ENCODE peak calls at places on chromosomes 5 and 9, in seven cellular contexts. M is HS-27A, V is KG1, E is B cell, K is ELR, W is iPS-NIHi11, J is ELF-1. A is an unnamed sample.

GRCh38 chr9:126413470-126414051 is 86.9 kb downstream of the MVB12B start:
- DNase-seq in M (no peak), V (no peak), E (no peak), K (no peak), W (no peak), J (no peak), A (no peak)

GRCh38 chr9:72256912-72257311 is 107.7 kb downstream of the GDA start:
- DNase-seq in M (no peak), V (no peak), E (no peak), K (no peak), W (no peak), J (no peak), A (no peak)

GRCh38 chr5:13218518-13218917 is 726.0 kb downstream of the DNAH5 start:
- DNase-seq in M (peak), V (no peak), E (no peak), K (peak), W (peak), J (peak), A (no peak)

GRCh38 chr9:117412006-117412715 is 2.7 kb downstream of the ASTN2 start:
- DNase-seq in M (no peak), V (no peak), E (no peak), K (no peak), W (no peak), J (peak), A (no peak)

GRCh38 chr5:26034813-26035212 is 1003.6 kb downstream of the CDH9 start:
- DNase-seq in M (no peak), V (no peak), E (no peak), K (no peak), W (no peak), J (no peak), A (no peak)

GRCh38 chr5:180330810-180331646 is 22.1 kb downstream of the GFPT2 start:
- DNase-seq in M (peak), V (no peak), E (no peak), K (peak), W (no peak), J (peak), A (no peak)

GRCh38 chr5:158943057-158943456 is 156.7 kb downstream of the EBF1 start:
- DNase-seq in M (peak), V (no peak), E (no peak), K (peak), W (no peak), J (no peak), A (no peak)

GRCh38 chr5:110477923-110478322 is 248.5 kb downstream of the TMEM232 start:
- DNase-seq in M (peak), V (no peak), E (no peak), K (peak), W (no peak), J (no peak), A (no peak)

GRCh38 chr5:40480392-40480791 is 199.3 kb upstream of the PTGER4 start:
- DNase-seq in M (no peak), V (no peak), E (no peak), K (no peak), W (no peak), J (no peak), A (no peak)

GRCh38 chr9:86287013-86287412 is 4.7 kb upstream of the ISCA1 start:
- DNase-seq in M (no peak), V (no peak), E (no peak), K (peak), W (peak), J (peak), A (no peak)

GRCh38 chr5:82802954-82803353 is 274.2 kb downstream of the TMEM167A start:
- DNase-seq in M (no peak), V (no peak), E (no peak), K (no peak), W (no peak), J (no peak), A (no peak)

GRCh38 chr9:114988962-114989599 is 58.7 kb upstream of the TNFSF8 start:
- DNase-seq in M (no peak), V (no peak), E (no peak), K (peak), W (no peak), J (no peak), A (no peak)

GRCh38 chr9:91004484-91004883 is 202.9 kb downstream of the SYK start:
- DNase-seq in M (no peak), V (no peak), E (no peak), K (no peak), W (no peak), J (no peak), A (no peak)

GRCh38 chr5:74576941-74577456 is 63.5 kb downstream of the ENC1 start:
- DNase-seq in M (no peak), V (no peak), E (peak), K (peak), W (no peak), J (peak), A (no peak)

GRCh38 chr5:52709171-52709925 is 78.4 kb upstream of the ITGA1 start:
- DNase-seq in M (no peak), V (no peak), E (no peak), K (peak), W (no peak), J (no peak), A (peak)

GRCh38 chr9:129669141-129669718 is 3.8 kb downstream of the PRRX2 start:
- DNase-seq in M (no peak), V (no peak), E (no peak), K (peak), W (no peak), J (no peak), A (peak)

GRCh38 chr9:134633362-134634142 is 8.1 kb upstream of the COL5A1 start:
- DNase-seq in M (no peak), V (no peak), E (no peak), K (no peak), W (no peak), J (no peak), A (no peak)

GRCh38 chr5:94544031-94544650 is 74.3 kb downstream of the KIAA0825 start:
- DNase-seq in M (no peak), V (peak), E (no peak), K (no peak), W (no peak), J (no peak), A (peak)

GRCh38 chr9:899440-900184 is 58.1 kb downstream of the DMRT1 start:
- DNase-seq in M (no peak), V (no peak), E (no peak), K (no peak), W (peak), J (peak), A (no peak)

A was measured in GDM1.